ENCODE peak calls at places on chromosomes 4 and X, in seven cellular contexts. F, P, M, N, T, E and L are unnamed samples.

GRCh38 chrX:44305921-44306320 is 37.6 kb downstream of the EFHC2 start:
- DNase-seq in F (no peak), P (no peak), M (no peak), N (no peak), T (no peak), E (no peak), L (no peak)

GRCh38 chr4:14043203-14043602 is 415.7 kb upstream of the BOD1L1 start:
- DNase-seq in F (no peak), P (no peak), M (no peak), N (no peak), T (no peak), E (no peak), L (no peak)

GRCh38 chr4:128590034-128590740 is 219.3 kb upstream of the JADE1 start:
- DNase-seq in F (no peak), P (no peak), M (no peak), N (no peak), T (no peak), E (no peak), L (no peak)

GRCh38 chr4:57083107-57083506 is 27.1 kb downstream of the IGFBP7 start:
- DNase-seq in F (no peak), P (no peak), M (no peak), N (no peak), T (no peak), E (no peak), L (no peak)

GRCh38 chrX:76428243-76429130 is 977 bp downstream of the MAGEE1 start:
- DNase-seq in F (no peak), P (peak; percentile 25), M (peak; percentile 50), N (peak; percentile 63), T (no peak), E (no peak), L (no peak)

GRCh38 chr4:35963969-35964515 is 280.3 kb downstream of the ARAP2 start:
- DNase-seq in F (no peak), P (no peak), M (no peak), N (no peak), T (no peak), E (no peak), L (no peak)

GRCh38 chrX:136941396-136942337 is 61.1 kb upstream of the RBMX start:
- DNase-seq in F (no peak), P (no peak), M (no peak), N (no peak), T (no peak), E (no peak), L (peak; percentile 51)

GRCh38 chr4:158540125-158540907 is 18.6 kb downstream of the RXFP1 start:
- DNase-seq in F (no peak), P (no peak), M (no peak), N (no peak), T (no peak), E (no peak), L (peak; percentile 76)

GRCh38 chrX:27391601-27392000 is 71.5 kb downstream of the PPP4R3C start:
- DNase-seq in F (no peak), P (no peak), M (no peak), N (no peak), T (no peak), E (no peak), L (no peak)

GRCh38 chr4:171812377-171813194 is 618 bp upstream of the GALNTL6 start:
- DNase-seq in F (no peak), P (no peak), M (no peak), N (no peak), T (no peak), E (no peak), L (no peak)
- H3K36me3 ChIP-seq in F (no peaks in the 10 kb centered on the region), P (no peaks in the 10 kb centered on the region), M (no peaks in the 10 kb centered on the region), N (no peaks in the 10 kb centered on the region), T (no peaks in the 10 kb centered on the region), E (no peaks in the 10 kb centered on the region), L (no peaks in the 10 kb centered on the region)

DNA sequence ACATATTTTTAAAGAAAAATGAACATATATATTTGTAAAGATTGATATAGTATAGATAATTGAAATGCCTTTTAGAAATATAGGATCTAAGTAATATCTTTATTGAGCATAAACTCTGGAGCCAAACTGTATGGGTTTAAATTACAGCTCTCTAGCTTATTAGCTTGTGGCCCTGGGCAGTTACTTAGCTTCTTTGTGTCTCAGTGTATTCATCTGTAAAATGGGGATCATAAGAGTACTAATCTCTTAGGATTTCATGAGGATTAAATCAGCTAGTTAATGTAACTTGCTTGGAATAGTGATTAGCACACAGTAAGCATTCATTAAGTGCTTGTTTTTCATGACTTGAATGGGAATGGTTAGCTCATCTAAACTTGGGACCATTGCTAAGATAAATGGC is 32.8 kb downstream of the TRAPPC11 start:
- DNase-seq in F (no peak), P (no peak), M (no peak), N (no peak), T (no peak), E (no peak), L (no peak)
- H3K36me3 ChIP-seq in F (peaks cover 80% of the 10 kb centered on the region), P (peaks cover 98% of the 10 kb centered on the region), M (no peaks in the 10 kb centered on the region), N (peaks cover 4% of the 10 kb centered on the region), T (no peaks in the 10 kb centered on the region), E (peaks cover 10% of the 10 kb centered on the region), L (peaks cover 15% of the 10 kb centered on the region)

GRCh38 chr4:2094545-2094944 is 35.4 kb downstream of the NAT8L start:
- DNase-seq in F (no peak), P (no peak), M (no peak), N (no peak), T (no peak), E (no peak), L (no peak)

GRCh38 chr4:2092653-2093000 is 33.5 kb downstream of the NAT8L start:
- DNase-seq in F (no peak), P (peak; percentile 14), M (no peak), N (no peak), T (no peak), E (no peak), L (no peak)

GRCh38 chr4:2093265-2093664 is 34.1 kb downstream of the NAT8L start:
- DNase-seq in F (no peak), P (peak; percentile 7), M (no peak), N (no peak), T (no peak), E (no peak), L (no peak)

GRCh38 chr4:2090642-2091041 is 31.5 kb downstream of the NAT8L start:
- DNase-seq in F (no peak), P (no peak), M (no peak), N (no peak), T (no peak), E (no peak), L (no peak)

GRCh38 chr4:2091990-2092652 is 33.0 kb downstream of the NAT8L start:
- DNase-seq in F (no peak), P (peak; percentile 17), M (no peak), N (no peak), T (no peak), E (no peak), L (no peak)
- H3K36me3 ChIP-seq in F (no peaks in the 10 kb centered on the region), P (no peaks in the 10 kb centered on the region), M (no peaks in the 10 kb centered on the region), N (no peaks in the 10 kb centered on the region), T (no peaks in the 10 kb centered on the region), E (no peaks in the 10 kb centered on the region), L (no peaks in the 10 kb centered on the region)

GRCh38 chr4:769511-769910 is 56.4 kb downstream of the CPLX1 start:
- DNase-seq in F (no peak), P (no peak), M (no peak), N (no peak), T (no peak), E (no peak), L (no peak)
- H3K36me3 ChIP-seq in F (peaks cover 96% of the 10 kb centered on the region), P (peaks cover 90% of the 10 kb centered on the region), M (no peaks in the 10 kb centered on the region), N (peaks cover under 1% of the 10 kb centered on the region), T (no peaks in the 10 kb centered on the region), E (peaks cover 25% of the 10 kb centered on the region), L (peaks cover 8% of the 10 kb centered on the region)

DNA sequence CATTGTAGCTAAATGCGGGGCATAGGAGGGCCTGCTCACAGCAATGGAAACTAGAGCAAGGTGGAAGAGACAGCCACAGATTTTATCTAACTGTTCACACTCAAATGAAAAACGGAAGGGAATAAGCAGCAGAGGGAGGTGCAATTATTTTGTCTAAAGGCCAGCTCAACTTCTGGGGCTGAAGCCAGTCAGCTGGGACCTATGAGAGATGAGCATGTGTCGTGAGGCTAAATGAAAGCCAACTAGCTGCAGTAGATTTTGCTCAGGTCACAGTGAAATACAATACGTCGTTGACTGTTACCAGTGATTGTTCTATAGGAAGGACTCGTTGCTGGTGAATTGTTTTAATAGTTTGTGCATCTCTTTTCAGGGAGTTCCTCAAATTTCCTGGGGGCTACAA is 26.5 kb upstream of the FGFBP2 start:
- DNase-seq in F (no peak), P (no peak), M (no peak), N (no peak), T (no peak), E (no peak), L (no peak)
- H3K36me3 ChIP-seq in F (peaks cover 68% of the 10 kb centered on the region), P (peaks cover 43% of the 10 kb centered on the region), M (no peaks in the 10 kb centered on the region), N (no peaks in the 10 kb centered on the region), T (no peaks in the 10 kb centered on the region), E (no peaks in the 10 kb centered on the region), L (no peaks in the 10 kb centered on the region)

GRCh38 chr4:722181-722725 is 16.6 kb downstream of the PCGF3 start:
- DNase-seq in F (no peak), P (no peak), M (no peak), N (no peak), T (no peak), E (no peak), L (no peak)

GRCh38 chr4:721261-722171 is 15.9 kb downstream of the PCGF3 start:
- DNase-seq in F (no peak), P (no peak), M (no peak), N (no peak), T (peak; percentile 85), E (no peak), L (no peak)

GRCh38 chr4:718460-718859 is 12.8 kb downstream of the PCGF3 start:
- DNase-seq in F (no peak), P (no peak), M (no peak), N (no peak), T (no peak), E (no peak), L (no peak)

GRCh38 chr4:717601-718320 is 12.1 kb downstream of the PCGF3 start:
- DNase-seq in F (no peak), P (no peak), M (no peak), N (no peak), T (no peak), E (no peak), L (no peak)

DNA sequence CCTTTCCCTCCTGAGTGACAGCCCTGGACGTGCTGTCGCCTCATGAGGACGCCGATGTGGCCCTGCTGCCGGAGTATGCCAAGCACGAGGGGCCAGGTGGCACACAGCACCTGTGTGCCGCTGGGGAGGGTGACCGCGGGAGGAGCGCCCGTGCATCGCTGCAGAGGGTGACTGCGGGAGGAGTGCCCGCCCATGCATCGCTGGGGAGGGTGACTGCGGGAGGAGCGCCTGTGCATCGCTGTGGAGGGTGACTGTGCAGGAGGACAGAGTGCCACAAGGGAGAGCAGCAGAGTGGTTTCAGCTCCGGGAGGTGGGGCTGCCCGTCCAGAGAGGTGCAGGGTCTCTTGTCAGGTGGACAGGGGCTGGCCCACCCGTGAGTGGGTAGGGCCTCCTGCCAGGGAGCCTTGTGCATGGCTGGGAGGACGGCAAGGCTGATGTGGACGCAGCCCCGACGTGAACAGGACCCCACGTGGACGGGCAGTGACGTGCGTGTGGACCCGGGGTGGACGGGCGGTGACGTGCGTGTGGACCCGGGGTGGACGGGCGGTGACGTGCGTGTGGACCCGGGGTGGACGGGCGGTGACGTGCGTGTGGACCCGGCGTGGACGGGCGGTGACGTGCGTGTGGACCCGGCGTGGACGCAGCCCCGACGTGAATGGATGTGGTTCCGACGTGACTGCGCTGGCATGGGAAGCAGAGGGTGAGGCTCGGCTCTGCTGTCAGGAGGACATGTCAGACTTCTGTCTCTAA is 14.7 kb downstream of the PCGF3 start:
- DNase-seq in F (no peak), P (no peak), M (no peak), N (no peak), T (no peak), E (no peak), L (no peak)
- H3K36me3 ChIP-seq in F (peaks cover 16% of the 10 kb centered on the region), P (peaks cover 21% of the 10 kb centered on the region), M (no peaks in the 10 kb centered on the region), N (no peaks in the 10 kb centered on the region), T (no peaks in the 10 kb centered on the region), E (peaks cover 12% of the 10 kb centered on the region), L (no peaks in the 10 kb centered on the region)